ENCODE peak calls at places on chromosomes 11 and 22, in seven cellular contexts. Q is fibroblast of the conjunctiva; D is EH; M is mammary epithelial cell; O is T-helper 22 cell; G is memory B cell; W is NK-92 treated with Interleukin-12 subunit alpha and Interleukin-12 subunit beta, amount 100 ng/mL, for 24 hours. R is an unnamed sample.
A peak's percentile ranks its signal among the peaks of the same experiment; 100 is the strongest.

GRCh38 chr11:117410861-117411725 is 83.4 kb downstream of the CEP164 start:
- DNase-seq in G (no peak), Q (no peak), D (no peak), W (no peak), O (no peak), M (no peak), R (no peak)

GRCh38 chr22:35746248-35746647 is 28.6 kb downstream of the APOL5 start:
- DNase-seq in G (no peak), D (no peak), W (no peak), O (no peak), M (no peak), Q (no peak), R (no peak)

GRCh38 chr11:19691815-19692214 is 20.8 kb upstream of the NAV2 start:
- DNase-seq in D (no peak), G (no peak), O (no peak), W (no peak), Q (no peak), M (no peak), R (no peak)

GRCh38 chr22:30640361-30640760 is 4.8 kb downstream of the SLC35E4 start:
- DNase-seq in W (no peak), O (no peak), Q (no peak), D (peak; percentile 20), G (no peak), M (no peak), R (no peak)

GRCh38 chr11:119352857-119353260 is 6.4 kb upstream of the MFRP start:
- DNase-seq in D (no peak), G (no peak), M (no peak), W (no peak), O (no peak), Q (no peak), R (no peak)

GRCh38 chr11:134120921-134121526 is 52.2 kb downstream of the JAM3 start:
- DNase-seq in O (no peak), Q (peak; percentile 33), D (peak; percentile 82), W (no peak), M (peak; percentile 51), G (no peak), R (no peak)

GRCh38 chr11:109865558-109866186 is 227.5 kb upstream of the ZC3H12C start:
- DNase-seq in D (no peak), O (no peak), G (no peak), M (peak; percentile 19), W (no peak), Q (no peak), R (no peak)

GRCh38 chr22:46149493-46149997 is 781 bp upstream of the PPARA start:
- DNase-seq in M (no peak), O (peak; percentile 45), D (peak; percentile 31), W (no peak), Q (no peak), G (peak; percentile 28), R (peak; percentile 41)

GRCh38 chr11:88538088-88538487 is 200.6 kb upstream of the CTSC start:
- DNase-seq in O (no peak), W (no peak), G (no peak), M (peak; percentile 76), Q (no peak), D (peak; percentile 56), R (no peak)